ENCODE peak calls at places on chromosomes 12 and 14, in five cellular contexts. One of them, this sample, is unnamed.
A peak's percentile ranks its signal among the peaks of the same experiment; 100 is the strongest.

GRCh38 chr12:14647028-14647750 is 49.2 kb downstream of the GUCY2C start:
- DNase-seq in NCI-H510A treated with DMSO at 0.1 percent for 48 hours: no peak
- DNase-seq in kidney glomerular epithelial cell: no peak
- DNase-seq in HL-60: no peak
- DNase-seq in astrocyte: no peak
- DNase-seq in this sample: no peak

GRCh38 chr12:79174656-79175055 is 310.1 kb downstream of the SYT1 start:
- DNase-seq in NCI-H510A treated with DMSO at 0.1 percent for 48 hours: peak; percentile 45
- DNase-seq in kidney glomerular epithelial cell: peak; percentile 60
- DNase-seq in HL-60: no peak
- DNase-seq in astrocyte: peak; percentile 62
- DNase-seq in this sample: no peak

GRCh38 chr12:125014526-125014925 is 21.1 kb downstream of the BRI3BP start:
- DNase-seq in NCI-H510A treated with DMSO at 0.1 percent for 48 hours: no peak
- DNase-seq in kidney glomerular epithelial cell: no peak
- DNase-seq in HL-60: no peak
- DNase-seq in astrocyte: no peak
- DNase-seq in this sample: no peak

GRCh38 chr12:53060721-53061276 is 10.9 kb downstream of the TNS2 start:
- DNase-seq in NCI-H510A treated with DMSO at 0.1 percent for 48 hours: peak; percentile 83
- DNase-seq in kidney glomerular epithelial cell: no peak
- DNase-seq in HL-60: no peak
- DNase-seq in astrocyte: no peak
- DNase-seq in this sample: no peak

GRCh38 chr12:5684989-5685388 is 253.1 kb downstream of the NTF3 start:
- DNase-seq in NCI-H510A treated with DMSO at 0.1 percent for 48 hours: no peak
- DNase-seq in kidney glomerular epithelial cell: no peak
- DNase-seq in HL-60: no peak
- DNase-seq in astrocyte: no peak
- DNase-seq in this sample: no peak

GRCh38 chr12:16891673-16892072 is 285.7 kb upstream of the LMO3 start:
- DNase-seq in NCI-H510A treated with DMSO at 0.1 percent for 48 hours: no peak
- DNase-seq in kidney glomerular epithelial cell: no peak
- DNase-seq in HL-60: no peak
- DNase-seq in astrocyte: no peak
- DNase-seq in this sample: no peak

GRCh38 chr12:50603817-50604639 is 99.2 kb downstream of the DIP2B start:
- DNase-seq in NCI-H510A treated with DMSO at 0.1 percent for 48 hours: no peak
- DNase-seq in kidney glomerular epithelial cell: no peak
- DNase-seq in HL-60: no peak
- DNase-seq in astrocyte: peak; percentile 89
- DNase-seq in this sample: no peak

GRCh38 chr14:98766818-98767217 is 505.2 kb downstream of the BCL11B start:
- DNase-seq in NCI-H510A treated with DMSO at 0.1 percent for 48 hours: no peak
- DNase-seq in kidney glomerular epithelial cell: no peak
- DNase-seq in HL-60: no peak
- DNase-seq in astrocyte: peak; percentile 1
- DNase-seq in this sample: no peak

GRCh38 chr14:24921903-24922302 is 128.0 kb downstream of the STXBP6 start:
- DNase-seq in NCI-H510A treated with DMSO at 0.1 percent for 48 hours: no peak
- DNase-seq in kidney glomerular epithelial cell: peak; percentile 48
- DNase-seq in HL-60: no peak
- DNase-seq in astrocyte: peak; percentile 66
- DNase-seq in this sample: no peak